ENCODE peak calls at places on chromosomes 3 and 15, in six cellular contexts. Y, T, I, C, L and W are unnamed samples.

GRCh38 chr3:37530298-37530697 is 331.4 kb upstream of the CTDSPL start:
- DNase-seq in Y (no peak), T (no peak), I (no peak), C (no peak), L (no peak), W (no peak)

GRCh38 chr15:50977157-50977556 is 68.7 kb downstream of the AP4E1 start:
- DNase-seq in Y (no peak), T (no peak), I (no peak), C (no peak), L (no peak), W (no peak)

GRCh38 chr3:157166559-157166958 is 6.6 kb upstream of the CCNL1 start:
- DNase-seq in Y (no peak), T (no peak), I (no peak), C (no peak), L (no peak), W (no peak)

GRCh38 chr15:45641374-45641778 is 6.5 kb downstream of the SQOR start:
- DNase-seq in Y (peak; percentile 54), T (no peak), I (no peak), C (no peak), L (no peak), W (no peak)

GRCh38 chr3:109685084-109686079 is 348.0 kb upstream of the DPPA4 start:
- DNase-seq in Y (peak; percentile 73), T (peak; percentile 97), I (peak; percentile 93), C (no peak), L (no peak), W (peak; percentile 37)

GRCh38 chr3:9782777-9783176 is 9.5 kb downstream of the TADA3 start:
- DNase-seq in Y (no peak), T (no peak), I (no peak), C (no peak), L (no peak), W (no peak)

GRCh38 chr15:52256930-52257733 is 38.5 kb downstream of the MYO5C start:
- DNase-seq in Y (no peak), T (no peak), I (no peak), C (no peak), L (no peak), W (no peak)

GRCh38 chr3:100709840-100710235 is 544 bp downstream of the TFG start:
- DNase-seq in Y (peak; percentile 65), T (peak; percentile 36), I (peak; percentile 58), C (peak; percentile 46), L (peak; percentile 16), W (peak; percentile 41)

GRCh38 chr3:182370949-182371348 is 422.4 kb upstream of the ATP11B start:
- DNase-seq in Y (no peak), T (no peak), I (no peak), C (no peak), L (no peak), W (no peak)

GRCh38 chr3:56620371-56620770 is 62.7 kb downstream of the TASOR start:
- DNase-seq in Y (no peak), T (no peak), I (no peak), C (no peak), L (no peak), W (no peak)

GRCh38 chr3:184378650-184379374 is 805 bp upstream of the THPO start:
- DNase-seq in Y (no peak), T (no peak), I (no peak), C (no peak), L (no peak), W (no peak)

GRCh38 chr3:184375747-184376495 is 2.1 kb downstream of the THPO start:
- DNase-seq in Y (no peak), T (no peak), I (no peak), C (no peak), L (no peak), W (no peak)

GRCh38 chr3:184379375-184380209 is at the start of gene CHRD:
- DNase-seq in Y (peak; percentile 74), T (no peak), I (no peak), C (no peak), L (no peak), W (no peak)

GRCh38 chr3:184377374-184377773 is 633 bp downstream of the THPO start:
- DNase-seq in Y (no peak), T (no peak), I (no peak), C (no peak), L (no peak), W (no peak)

DNA sequence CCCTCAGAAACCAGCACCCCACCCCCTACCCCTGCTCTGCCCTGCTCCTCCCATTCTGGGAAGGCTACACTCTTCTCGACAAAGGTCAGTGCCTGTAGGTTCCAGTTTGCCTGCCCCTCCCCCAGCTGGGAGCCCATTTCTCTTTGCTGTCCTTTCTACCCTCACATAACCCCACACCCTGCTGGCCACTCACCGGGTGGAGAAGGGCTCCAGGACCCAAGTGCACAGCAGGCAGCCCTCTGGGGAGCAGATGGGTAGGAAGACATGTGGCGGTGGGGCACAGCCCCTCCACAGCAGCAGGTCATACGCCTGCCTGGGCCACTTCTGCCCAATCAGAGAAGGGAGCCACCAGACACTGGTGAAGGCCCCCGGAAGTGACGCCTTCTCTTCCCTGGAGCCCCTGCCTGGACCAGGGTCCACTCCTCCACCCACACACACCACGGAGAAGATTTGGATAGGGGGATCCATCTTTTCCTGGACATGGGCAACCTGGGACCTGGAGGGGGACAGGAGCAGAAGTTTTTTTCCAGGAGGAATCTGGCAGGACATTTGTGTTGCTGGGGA is at the start of gene THPO:
- DNase-seq in Y (no peak), T (peak; percentile 85), I (no peak), C (no peak), L (no peak), W (no peak)
- H3K27me3 ChIP-seq in Y (no peaks in the 10 kb centered on the region), T (peaks cover 8% of the 10 kb centered on the region), I (no peaks in the 10 kb centered on the region), C (peaks cover 5% of the 10 kb centered on the region), L (peaks cover 61% of the 10 kb centered on the region), W (peaks cover 6% of the 10 kb centered on the region)

GRCh38 chr3:22371036-22371435 is 620.0 kb upstream of the ZNF385D start:
- DNase-seq in Y (no peak), T (no peak), I (no peak), C (no peak), L (no peak), W (no peak)

GRCh38 chr3:22373182-22373581 is 622.2 kb upstream of the ZNF385D start:
- DNase-seq in Y (no peak), T (no peak), I (no peak), C (no peak), L (no peak), W (no peak)

GRCh38 chr3:22372292-22372949 is 621.4 kb upstream of the ZNF385D start:
- DNase-seq in Y (peak; percentile 44), T (no peak), I (no peak), C (no peak), L (no peak), W (no peak)

GRCh38 chr3:22371592-22372291 is 620.7 kb upstream of the ZNF385D start:
- DNase-seq in Y (peak; percentile 41), T (no peak), I (no peak), C (no peak), L (no peak), W (no peak)

GRCh38 chr3:22373827-22374226 is 622.8 kb upstream of the ZNF385D start:
- DNase-seq in Y (no peak), T (no peak), I (no peak), C (no peak), L (no peak), W (no peak)
- H3K27me3 ChIP-seq in Y (peaks cover 3% of the 10 kb centered on the region), T (no peaks in the 10 kb centered on the region), I (no peaks in the 10 kb centered on the region), C (peaks cover 1% of the 10 kb centered on the region), L (peaks cover 9% of the 10 kb centered on the region), W (no peaks in the 10 kb centered on the region)

GRCh38 chr3:151096697-151097096 is 11.2 kb downstream of the MED12L start:
- DNase-seq in Y (no peak), T (no peak), I (no peak), C (no peak), L (no peak), W (peak; percentile 59)

GRCh38 chr3:151100076-151100475 is 14.6 kb downstream of the MED12L start:
- DNase-seq in Y (no peak), T (no peak), I (no peak), C (no peak), L (no peak), W (no peak)

GRCh38 chr3:151106311-151106710 is 20.8 kb downstream of the MED12L start:
- DNase-seq in Y (no peak), T (no peak), I (no peak), C (no peak), L (no peak), W (no peak)

GRCh38 chr3:151107177-151107576 is 21.7 kb downstream of the MED12L start:
- DNase-seq in Y (no peak), T (no peak), I (no peak), C (no peak), L (no peak), W (no peak)

DNA sequence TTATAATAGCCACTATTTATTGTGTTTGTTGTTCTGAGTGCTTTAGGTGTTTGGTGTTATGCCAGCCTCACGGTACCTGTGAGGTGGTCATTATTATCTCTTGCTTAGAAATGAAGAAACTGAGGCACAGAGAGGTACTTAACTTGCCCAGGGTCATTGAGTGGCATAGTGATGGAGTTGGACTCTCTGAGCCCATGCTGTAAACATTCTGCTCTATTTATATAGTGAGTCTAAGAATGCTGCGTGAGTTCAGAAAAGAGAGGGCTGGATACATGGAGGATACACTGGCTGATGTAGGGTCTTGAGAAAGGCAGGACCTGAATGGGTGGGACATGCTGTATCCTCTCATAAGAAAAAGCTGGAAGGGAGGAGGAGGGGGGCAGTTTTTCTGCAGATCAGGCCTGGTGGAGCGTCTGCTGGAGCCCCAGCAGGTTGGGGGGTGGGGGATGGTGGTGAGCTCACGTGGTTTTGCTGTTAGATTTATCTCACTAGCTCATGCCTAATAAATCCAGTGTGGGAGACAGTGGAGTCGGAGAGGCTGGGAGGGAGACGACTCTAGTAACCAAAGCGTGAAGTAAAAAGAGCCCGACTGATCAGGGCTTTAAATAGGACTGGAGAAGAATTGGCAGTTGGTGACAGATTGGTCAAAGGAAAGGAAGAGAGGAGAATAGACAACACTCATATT is 15.9 kb downstream of the MED12L start:
- DNase-seq in Y (no peak), T (no peak), I (no peak), C (no peak), L (no peak), W (no peak)
- H3K27me3 ChIP-seq in Y (no peaks in the 10 kb centered on the region), T (no peaks in the 10 kb centered on the region), I (no peaks in the 10 kb centered on the region), C (peaks cover 1% of the 10 kb centered on the region), L (peaks cover 7% of the 10 kb centered on the region), W (no peaks in the 10 kb centered on the region)

GRCh38 chr3:128475355-128475754 is 8.7 kb upstream of the DNAJB8 start:
- DNase-seq in Y (no peak), T (no peak), I (no peak), C (no peak), L (no peak), W (no peak)
- H3K27me3 ChIP-seq in Y (no peaks in the 10 kb centered on the region), T (peaks cover 34% of the 10 kb centered on the region), I (no peaks in the 10 kb centered on the region), C (no peaks in the 10 kb centered on the region), L (peaks cover under 1% of the 10 kb centered on the region), W (no peaks in the 10 kb centered on the region)

DNA sequence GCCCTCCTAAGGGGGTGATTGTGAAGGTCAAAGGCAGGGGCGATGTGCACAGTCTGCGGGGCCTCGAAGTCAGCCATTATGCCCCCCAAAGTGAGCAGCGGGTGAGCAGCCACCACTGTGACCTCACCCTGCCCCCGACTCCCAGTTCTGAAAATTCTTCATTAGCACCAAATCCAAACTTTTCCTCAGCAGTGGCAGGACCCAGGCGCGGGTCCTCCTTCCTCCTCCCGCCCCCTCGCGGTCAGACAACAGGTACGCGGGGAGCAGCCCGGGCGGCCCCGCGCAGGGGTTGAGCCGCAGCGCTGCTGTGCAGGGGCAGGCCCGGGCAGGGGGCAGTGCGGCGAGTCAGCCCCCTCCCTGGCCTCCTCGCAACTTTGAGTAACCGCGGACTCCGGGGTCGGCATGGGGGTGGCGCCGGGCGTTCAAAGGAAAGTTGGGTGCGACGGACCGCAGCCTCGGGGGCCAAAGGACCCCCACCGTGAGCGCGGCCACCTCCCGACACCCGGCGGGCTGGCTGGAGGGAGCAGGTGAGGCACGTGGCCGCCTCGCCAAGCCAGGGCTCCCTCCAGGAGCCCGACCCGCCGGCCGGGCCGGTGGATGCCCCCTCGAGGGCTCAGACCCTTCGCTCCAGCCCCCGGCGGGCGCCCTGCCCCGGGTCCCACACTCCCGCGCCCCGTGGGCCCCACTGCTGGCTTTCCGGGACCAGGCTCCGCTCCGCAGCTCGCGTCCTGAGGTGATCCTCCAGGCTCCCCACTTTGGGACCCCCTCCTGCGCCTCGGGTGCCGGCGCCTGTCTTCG is 49.4 kb upstream of the CCDC174 start:
- DNase-seq in Y (no peak), T (no peak), I (no peak), C (no peak), L (no peak), W (no peak)
- H3K27me3 ChIP-seq in Y (no peaks in the 10 kb centered on the region), T (peaks cover 24% of the 10 kb centered on the region), I (peaks cover 1% of the 10 kb centered on the region), C (peaks cover 4% of the 10 kb centered on the region), L (peaks cover 72% of the 10 kb centered on the region), W (peaks cover 9% of the 10 kb centered on the region)